ENCODE peak calls at places on chromosome 15, in eight cellular contexts. R is PC-3, A is HCT116, C is SK-N-SH, J is OCI-LY7, F is GM23338, V is MM.1S, K is neural progenitor cell. T is an unnamed sample.

GRCh38 chr15:22936577-22937472 is 43.3 kb downstream of the CYFIP1 start:
- DNase-seq in R (no peak), A (no peak), C (no peak), J (peak), F (no peak), V (no peak), K (no peak), T (no peak)

GRCh38 chr15:96321422-96322391 is 8.8 kb upstream of the NR2F2 start:
- DNase-seq in R (peak), A (no peak), C (no peak), J (no peak), F (peak), V (no peak), K (peak), T (peak)

GRCh38 chr15:29053006-29053405 is 167.2 kb downstream of the APBA2 start:
- DNase-seq in R (no peak), A (no peak), C (no peak), J (no peak), F (no peak), V (no peak), K (no peak), T (no peak)

GRCh38 chr15:85772668-85773067 is 22.1 kb downstream of the KLHL25 start:
- DNase-seq in R (no peak), A (no peak), C (no peak), J (no peak), F (no peak), V (no peak), K (no peak), T (no peak)

GRCh38 chr15:33089878-33090757 is 104.4 kb downstream of the FMN1 start:
- DNase-seq in R (peak), A (no peak), C (no peak), J (no peak), F (no peak), V (peak), K (no peak), T (peak)

GRCh38 chr15:44286814-44287555 is 1.5 kb upstream of the GOLM2 start:
- DNase-seq in R (peak), A (no peak), C (no peak), J (peak), F (no peak), V (no peak), K (no peak), T (no peak)

GRCh38 chr15:79680721-79681120 is 216.1 kb downstream of the MTHFS start:
- DNase-seq in R (peak), A (no peak), C (no peak), J (no peak), F (peak), V (no peak), K (peak), T (no peak)

GRCh38 chr15:31037731-31038477 is 46.5 kb upstream of the MTMR10 start:
- DNase-seq in R (no peak), A (no peak), C (no peak), J (no peak), F (no peak), V (no peak), K (no peak), T (no peak)

GRCh38 chr15:65038838-65039237 is 6.3 kb upstream of the SLC51B start:
- DNase-seq in R (no peak), A (no peak), C (no peak), J (no peak), F (no peak), V (no peak), K (no peak), T (no peak)

GRCh38 chr15:36791849-36792618 is 212.6 kb downstream of the CDIN1 start:
- DNase-seq in R (no peak), A (no peak), C (no peak), J (no peak), F (no peak), V (no peak), K (no peak), T (no peak)

GRCh38 chr15:91605576-91605975 is 247.9 kb upstream of the SLCO3A1 start:
- DNase-seq in R (no peak), A (no peak), C (no peak), J (no peak), F (no peak), V (no peak), K (no peak), T (no peak)

GRCh38 chr15:101424984-101425383 is 64.5 kb downstream of the PCSK6 start:
- DNase-seq in R (no peak), A (no peak), C (no peak), J (no peak), F (no peak), V (no peak), K (no peak), T (no peak)

GRCh38 chr15:66387176-66388056 is 704 bp downstream of the MAP2K1 start:
- DNase-seq in R (peak), A (no peak), C (peak), J (peak), F (peak), V (peak), K (peak), T (peak)

GRCh38 chr15:25238716-25239470 is 199.9 kb downstream of the UBE3A start:
- DNase-seq in R (no peak), A (no peak), C (no peak), J (no peak), F (no peak), V (no peak), K (no peak), T (no peak)

GRCh38 chr15:60752973-60753720 is 274.2 kb upstream of the ICE2 start:
- DNase-seq in R (no peak), A (no peak), C (no peak), J (no peak), F (no peak), V (no peak), K (no peak), T (no peak)

GRCh38 chr15:60935130-60935529 is 294.0 kb downstream of the RORA start:
- DNase-seq in R (no peak), A (no peak), C (no peak), J (no peak), F (no peak), V (no peak), K (no peak), T (no peak)

GRCh38 chr15:28191832-28192231 is 92.7 kb upstream of the OCA2 start:
- DNase-seq in R (no peak), A (no peak), C (peak), J (no peak), F (peak), V (no peak), K (peak), T (peak)

GRCh38 chr15:90232941-90233700 is 620 bp downstream of the CIB1 start:
- DNase-seq in R (peak), A (no peak), C (peak), J (peak), F (peak), V (peak), K (peak), T (peak)

GRCh38 chr15:29452881-29453731 is 183.5 kb upstream of the NSMCE3 start:
- DNase-seq in R (peak), A (peak), C (no peak), J (no peak), F (peak), V (no peak), K (no peak), T (no peak)

GRCh38 chr15:68620721-68621528 is 42.1 kb downstream of the CORO2B start:
- DNase-seq in R (no peak), A (no peak), C (no peak), J (no peak), F (peak), V (no peak), K (peak), T (peak)

GRCh38 chr15:37028609-37029287 is 71.6 kb downstream of the MEIS2 start:
- DNase-seq in R (no peak), A (no peak), C (no peak), J (no peak), F (no peak), V (no peak), K (no peak), T (no peak)

GRCh38 chr15:70604671-70605070 is 158.7 kb downstream of the UACA start:
- DNase-seq in R (peak), A (no peak), C (no peak), J (no peak), F (peak), V (no peak), K (peak), T (peak)

GRCh38 chr15:101017041-101017754 is 98.0 kb downstream of the LRRK1 start:
- DNase-seq in R (peak), A (no peak), C (no peak), J (peak), F (peak), V (no peak), K (peak), T (no peak)

GRCh38 chr15:22887157-22887951 is 48.9 kb downstream of the NIPA2 start:
- DNase-seq in R (peak), A (no peak), C (no peak), J (no peak), F (no peak), V (no peak), K (no peak), T (peak)

GRCh38 chr15:71333839-71334238 is 218.6 kb downstream of the THSD4 start:
- DNase-seq in R (no peak), A (no peak), C (no peak), J (no peak), F (no peak), V (no peak), K (no peak), T (no peak)

GRCh38 chr15:80832676-80833075 is 53.5 kb downstream of the CEMIP start:
- DNase-seq in R (no peak), A (no peak), C (peak), J (no peak), F (no peak), V (no peak), K (no peak), T (no peak)

GRCh38 chr15:34713635-34714034 is 41.2 kb downstream of the GJD2 start:
- DNase-seq in R (no peak), A (no peak), C (no peak), J (no peak), F (no peak), V (no peak), K (no peak), T (no peak)

GRCh38 chr15:64315136-64315661 is 40.8 kb downstream of the CSNK1G1 start:
- DNase-seq in R (no peak), A (no peak), C (no peak), J (no peak), F (peak), V (no peak), K (peak), T (no peak)

GRCh38 chr15:59373215-59373614 is 544 bp upstream of the MYO1E start:
- DNase-seq in R (no peak), A (no peak), C (no peak), J (no peak), F (no peak), V (no peak), K (no peak), T (no peak)

GRCh38 chr15:76200641-76201105 is 110.6 kb downstream of the ETFA start:
- DNase-seq in R (no peak), A (no peak), C (no peak), J (no peak), F (no peak), V (no peak), K (no peak), T (no peak)

GRCh38 chr15:40307421-40308165 is at the start of gene PLCB2:
- DNase-seq in R (no peak), A (no peak), C (no peak), J (peak), F (peak), V (no peak), K (no peak), T (no peak)

GRCh38 chr15:60374628-60375081 is 23.1 kb downstream of the ANXA2 start:
- DNase-seq in R (peak), A (peak), C (no peak), J (no peak), F (peak), V (no peak), K (peak), T (peak)

GRCh38 chr15:44102675-44103254 is 92.3 kb downstream of the FRMD5 start:
- DNase-seq in R (peak), A (peak), C (no peak), J (no peak), F (no peak), V (no peak), K (peak), T (peak)

GRCh38 chr15:31257286-31257685 is 69.3 kb upstream of the KLF13 start:
- DNase-seq in R (no peak), A (no peak), C (no peak), J (no peak), F (no peak), V (peak), K (no peak), T (no peak)

GRCh38 chr15:31151301-31152233 is 50.0 kb upstream of the TRPM1 start:
- DNase-seq in R (no peak), A (no peak), C (no peak), J (no peak), F (no peak), V (no peak), K (no peak), T (no peak)

GRCh38 chr15:61064653-61065052 is 164.4 kb downstream of the RORA start:
- DNase-seq in R (no peak), A (no peak), C (no peak), J (no peak), F (no peak), V (no peak), K (no peak), T (no peak)

GRCh38 chr15:25739687-25740121 is 123.4 kb downstream of the ATP10A start:
- DNase-seq in R (peak), A (no peak), C (peak), J (peak), F (peak), V (peak), K (peak), T (peak)

GRCh38 chr15:43789409-43789808 is 2.7 kb upstream of the SERF2 start:
- DNase-seq in R (no peak), A (no peak), C (no peak), J (peak), F (no peak), V (no peak), K (no peak), T (no peak)

GRCh38 chr15:42084465-42085235 is 9.7 kb downstream of the PLA2G4D start:
- DNase-seq in R (peak), A (no peak), C (peak), J (peak), F (peak), V (peak), K (peak), T (peak)

GRCh38 chr15:38545179-38545578 is 19.4 kb downstream of the RASGRP1 start:
- DNase-seq in R (no peak), A (no peak), C (no peak), J (no peak), F (no peak), V (no peak), K (no peak), T (no peak)
- H3K4me3 ChIP-seq in R (no peak), A (no peak), C (no peak), J (no peak), F (no peak), V (no peak), K (no peak), T (no peak)

GRCh38 chr15:88450125-88450798 is 16.9 kb downstream of the MRPL46 start:
- DNase-seq in R (peak), A (peak), C (peak), J (peak), F (peak), V (peak), K (peak), T (peak)
- TF ChIP-seq EZH2phosphoT487 in R (no peak), A (no peak), C (no peak), J (no peak), F (no peak), V (no peak), K (no peak), T (no peak)

GRCh38 chr15:77421370-77421700 is 647 bp downstream of the HMG20A start:
- DNase-seq in R (peak), A (no peak), C (peak), J (peak), F (peak), V (peak), K (peak), T (peak)
- TF ChIP-seq CTCF in R (no peak), A (no peak), C (no peak), J (peak), F (no peak), V (peak), K (no peak), T (no peak)

DNA sequence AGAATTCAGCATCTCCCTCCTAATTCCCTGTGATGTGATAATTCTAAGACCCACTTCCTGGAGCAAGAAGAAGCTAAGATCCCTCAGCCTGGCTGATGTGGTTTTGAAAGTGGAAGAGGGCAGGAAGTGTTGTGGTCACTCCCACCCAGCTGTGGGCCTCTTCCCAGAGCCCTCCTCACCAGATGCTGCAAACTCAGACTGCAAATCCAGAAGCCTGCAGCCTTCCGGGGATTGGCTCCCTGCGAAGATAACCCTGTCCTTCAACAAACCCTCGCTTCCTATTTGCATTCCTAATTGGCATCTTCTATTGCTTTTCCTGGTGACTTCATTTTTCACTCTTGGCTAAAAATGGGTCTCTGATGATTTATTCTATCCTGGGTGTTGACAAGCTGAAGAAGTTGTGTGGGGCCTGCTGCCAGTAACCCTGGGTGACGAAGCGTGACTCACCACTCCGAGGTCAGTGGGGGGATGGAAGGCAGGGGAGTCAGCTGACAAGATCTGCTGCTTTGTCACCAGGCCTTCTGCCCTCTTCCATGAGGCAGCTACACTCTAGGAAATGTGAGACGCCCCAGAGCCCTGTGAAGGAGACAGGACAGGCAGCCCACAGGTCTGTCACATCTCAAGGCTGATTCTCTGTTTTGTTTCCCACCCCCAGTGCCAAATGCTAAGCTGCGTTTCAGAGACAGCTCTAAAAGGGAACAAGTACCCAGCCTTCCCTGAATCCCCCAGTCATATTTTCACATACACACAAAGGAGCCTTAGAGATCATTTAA is 99.7 kb upstream of the LIPC start:
- DNase-seq in R (peak), A (peak), C (peak), J (peak), F (peak), V (peak), K (peak), T (peak)
- H3K4me3 ChIP-seq in R (peak), A (peak), C (no peak), J (peak), F (no peak), V (peak), K (no peak), T (no peak)

T was measured in hepatocyte.